ENCODE peak calls at places on chromosomes 13 and 19, in four cellular contexts. One of them, this sample, is unnamed.

GRCh38 chr13:108155185-108156106 is 59.9 kb downstream of the LIG4 start:
- DNase-seq in osteocyte: no peak
- DNase-seq in colonic mucosa: peak
- DNase-seq in fibroblast of lung: peak
- DNase-seq in this sample: peak

GRCh38 chr19:56105090-56105701 is 15.9 kb downstream of the ZNF787 start:
- DNase-seq in colonic mucosa: peak
- DNase-seq in fibroblast of lung: peak
- DNase-seq in osteocyte: no peak
- DNase-seq in this sample: no peak

GRCh38 chr13:40609972-40610726 is 56.3 kb downstream of the FOXO1 start:
- DNase-seq in fibroblast of lung: no peak
- DNase-seq in colonic mucosa: no peak
- DNase-seq in osteocyte: no peak
- DNase-seq in this sample: no peak

GRCh38 chr13:40539954-40540706 is 126.3 kb downstream of the FOXO1 start:
- DNase-seq in fibroblast of lung: peak
- DNase-seq in osteocyte: no peak
- DNase-seq in colonic mucosa: no peak
- DNase-seq in this sample: peak

GRCh38 chr19:51710163-51710562 is 13.6 kb downstream of the HAS1 start:
- DNase-seq in colonic mucosa: no peak
- DNase-seq in fibroblast of lung: no peak
- DNase-seq in osteocyte: no peak
- DNase-seq in this sample: peak

GRCh38 chr13:39374741-39375189 is 228.2 kb downstream of the LHFPL6 start:
- DNase-seq in osteocyte: no peak
- DNase-seq in colonic mucosa: no peak
- DNase-seq in fibroblast of lung: no peak
- DNase-seq in this sample: peak

GRCh38 chr13:67967031-67967430 is 736.9 kb upstream of the PCDH9 start:
- DNase-seq in colonic mucosa: no peak
- DNase-seq in fibroblast of lung: no peak
- DNase-seq in osteocyte: no peak
- DNase-seq in this sample: no peak

GRCh38 chr19:6481541-6482342 is at the start of gene DENND1C:
- DNase-seq in fibroblast of lung: no peak
- DNase-seq in osteocyte: no peak
- DNase-seq in colonic mucosa: no peak
- DNase-seq in this sample: no peak

GRCh38 chr19:47631681-47632446 is 22.9 kb downstream of the BICRA start:
- DNase-seq in osteocyte: no peak
- DNase-seq in fibroblast of lung: no peak
- DNase-seq in colonic mucosa: no peak
- DNase-seq in this sample: no peak

GRCh38 chr13:71244181-71244580 is 622.8 kb downstream of the DACH1 start:
- DNase-seq in colonic mucosa: no peak
- DNase-seq in osteocyte: no peak
- DNase-seq in fibroblast of lung: no peak
- DNase-seq in this sample: no peak

DNA sequence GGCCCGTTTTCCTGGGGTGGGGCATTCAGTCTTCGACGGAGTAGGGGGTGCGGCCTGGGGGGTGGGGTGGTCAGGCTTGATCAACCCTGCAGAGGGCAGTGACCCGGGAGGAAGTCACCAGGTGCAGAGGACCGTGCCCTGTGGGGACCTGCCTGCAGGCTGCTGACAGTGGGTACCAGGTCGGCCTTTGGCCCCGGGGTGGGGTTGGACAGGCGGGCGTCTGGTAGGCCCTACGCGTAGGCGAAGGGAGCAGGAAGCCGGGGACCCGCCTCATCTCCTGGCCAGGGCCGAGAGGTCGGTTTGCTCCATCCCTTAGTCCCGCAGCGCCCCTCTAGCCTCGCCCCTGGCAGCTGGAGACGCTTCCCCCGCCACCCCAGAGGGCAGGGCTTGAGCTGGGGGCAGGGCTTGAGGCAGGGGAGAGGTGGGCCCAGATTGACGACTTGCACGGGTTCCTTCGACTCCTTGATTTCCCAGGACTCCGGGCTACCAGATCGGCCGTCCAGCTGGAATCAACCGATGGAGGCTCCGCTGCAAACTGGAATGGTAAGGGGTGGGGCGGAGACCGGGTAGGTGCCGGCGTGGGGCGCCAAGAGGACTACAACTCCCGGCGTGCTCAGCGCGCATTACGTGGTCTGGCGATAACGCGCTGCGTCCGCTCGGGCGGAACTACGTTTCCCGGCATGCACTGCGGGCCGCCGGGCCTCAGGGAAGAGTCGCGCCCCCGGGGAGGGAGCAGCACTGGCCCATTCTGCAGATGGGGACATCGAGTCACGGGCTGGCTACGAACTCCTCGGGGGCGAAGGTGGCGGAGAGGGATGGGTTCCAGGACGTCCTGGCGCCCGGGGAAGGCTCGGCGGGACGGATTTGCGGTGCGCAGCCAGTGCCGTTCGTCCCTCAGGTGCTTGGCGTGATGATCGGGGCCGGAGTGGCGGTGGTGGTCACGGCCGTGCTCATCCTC is at the start of gene PNPLA6:
- DNase-seq in colonic mucosa: peak
- DNase-seq in fibroblast of lung: peak
- DNase-seq in osteocyte: peak
- DNase-seq in this sample: peak
- TF ChIP-seq CTCF in colonic mucosa: no peak
- TF ChIP-seq CTCF in fibroblast of lung: no peak
- TF ChIP-seq CTCF in osteocyte: no peak
- TF ChIP-seq CTCF in this sample: no peak

DNA sequence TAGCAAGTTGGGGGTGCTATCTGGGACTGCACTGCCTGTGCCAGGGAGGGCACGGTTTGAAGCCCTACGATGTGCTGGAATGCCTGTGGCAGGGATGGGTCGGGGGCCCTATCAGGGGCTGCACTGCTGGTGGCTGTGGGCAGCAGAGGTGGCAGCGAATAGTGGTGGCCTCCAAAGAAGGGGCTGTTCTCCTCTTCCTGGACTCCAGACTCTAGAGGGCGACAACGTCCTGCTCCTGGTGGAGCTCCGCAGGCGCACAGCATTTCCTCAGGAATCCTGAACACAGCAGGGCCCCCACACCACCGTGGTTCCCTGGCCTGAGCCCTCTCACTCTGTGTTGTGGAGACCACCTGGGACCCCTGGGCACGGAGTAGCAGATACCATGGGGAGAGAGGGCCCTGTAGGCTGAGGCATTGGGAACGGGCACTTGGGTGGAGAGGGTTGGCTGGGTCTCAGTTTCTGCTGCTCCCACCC is 145.6 kb downstream of the TNFRSF19 start:
- DNase-seq in osteocyte: no peak
- DNase-seq in fibroblast of lung: no peak
- DNase-seq in colonic mucosa: no peak
- DNase-seq in this sample: no peak
- TF ChIP-seq CTCF in osteocyte: peak
- TF ChIP-seq CTCF in fibroblast of lung: no peak
- TF ChIP-seq CTCF in colonic mucosa: no peak
- TF ChIP-seq CTCF in this sample: peak

DNA sequence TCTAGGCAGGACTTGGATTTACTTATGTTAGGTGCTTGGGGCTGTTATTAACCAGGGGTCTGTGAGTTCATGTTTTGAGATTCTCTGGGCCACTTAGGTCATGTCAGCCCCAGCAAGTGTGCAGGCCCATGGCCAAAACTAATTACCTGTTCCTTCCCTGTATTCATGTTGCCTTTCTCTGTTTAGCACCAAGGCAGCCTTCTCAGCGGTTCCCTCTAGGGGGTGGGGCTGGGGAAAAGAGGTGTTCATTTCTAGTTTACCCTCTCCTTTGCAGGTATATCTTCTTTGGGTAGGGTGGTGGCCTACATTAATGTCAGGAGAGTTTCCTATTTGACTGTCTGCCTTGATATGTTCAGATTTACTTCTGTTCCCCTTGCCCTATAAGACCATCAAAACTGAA is 61.7 kb downstream of the PDS5B start:
- DNase-seq in colonic mucosa: no peak
- DNase-seq in osteocyte: no peak
- DNase-seq in fibroblast of lung: no peak
- DNase-seq in this sample: no peak
- TF ChIP-seq CTCF in colonic mucosa: no peak
- TF ChIP-seq CTCF in osteocyte: no peak
- TF ChIP-seq CTCF in fibroblast of lung: no peak
- TF ChIP-seq CTCF in this sample: no peak

DNA sequence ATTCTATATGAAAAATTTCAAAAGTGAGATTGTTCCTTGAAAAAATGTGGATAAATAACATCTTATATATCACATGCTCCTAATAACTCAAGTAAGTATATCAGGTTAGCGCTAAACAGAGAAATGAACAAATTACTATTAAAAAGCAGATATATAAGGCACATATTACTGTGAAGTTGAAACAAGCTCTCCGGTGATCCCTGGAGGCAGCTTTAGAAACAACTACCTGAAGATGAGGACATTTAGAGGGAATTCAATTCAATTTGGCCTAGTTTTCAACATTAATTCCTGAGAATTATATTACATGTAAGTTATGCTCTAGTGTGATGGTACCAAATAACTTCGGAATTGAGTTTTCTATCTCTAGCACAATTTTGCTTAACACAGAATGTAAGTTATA is 1373.6 kb upstream of the SPRY2 start:
- DNase-seq in colonic mucosa: no peak
- DNase-seq in osteocyte: no peak
- DNase-seq in fibroblast of lung: no peak
- DNase-seq in this sample: no peak
- TF ChIP-seq CTCF in colonic mucosa: no peak
- TF ChIP-seq CTCF in osteocyte: no peak
- TF ChIP-seq CTCF in fibroblast of lung: no peak
- TF ChIP-seq CTCF in this sample: no peak

DNA sequence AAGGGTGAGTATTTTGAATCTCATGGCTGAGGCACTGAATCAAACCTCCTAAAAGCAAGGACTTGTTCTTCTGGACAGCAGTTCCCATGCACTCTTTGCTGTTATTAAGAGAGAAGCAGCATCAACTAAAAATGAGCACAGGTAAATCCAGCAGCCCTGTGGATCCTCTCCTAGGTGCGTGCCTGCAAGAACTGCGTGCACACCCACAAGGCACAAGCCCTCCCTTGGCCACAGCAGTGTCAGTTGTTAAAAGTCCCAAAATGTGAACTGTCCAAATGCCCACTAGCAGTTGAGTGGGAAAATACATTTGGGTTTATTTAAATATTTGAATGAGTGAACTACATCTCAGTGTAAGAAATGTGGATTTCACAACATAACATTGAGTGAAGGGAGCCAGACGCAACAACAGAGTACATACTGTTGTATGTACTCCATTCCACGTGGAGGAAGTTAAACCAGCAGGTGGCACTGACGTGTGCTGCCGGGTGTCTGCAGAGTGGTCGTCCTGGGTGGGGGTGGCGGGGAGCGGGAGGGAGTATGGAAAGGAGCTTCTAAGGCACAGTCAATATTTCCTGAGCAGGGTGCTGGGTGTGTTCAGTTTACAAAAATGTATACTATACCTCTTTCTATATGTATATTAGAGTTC is 266.4 kb downstream of the NALCN start:
- DNase-seq in osteocyte: no peak
- DNase-seq in colonic mucosa: no peak
- DNase-seq in fibroblast of lung: peak
- DNase-seq in this sample: peak
- TF ChIP-seq CTCF in osteocyte: peak
- TF ChIP-seq CTCF in colonic mucosa: no peak
- TF ChIP-seq CTCF in fibroblast of lung: peak
- TF ChIP-seq CTCF in this sample: peak

GRCh38 chr19:58361900-58362271 is 665 bp downstream of the ZNF497 start:
- DNase-seq in colonic mucosa: no peak
- DNase-seq in fibroblast of lung: no peak
- DNase-seq in osteocyte: no peak
- DNase-seq in this sample: no peak
- TF ChIP-seq CTCF in colonic mucosa: no peak
- TF ChIP-seq CTCF in fibroblast of lung: no peak
- TF ChIP-seq CTCF in osteocyte: no peak
- TF ChIP-seq CTCF in this sample: no peak

GRCh38 chr13:97809576-97809975 is 143.9 kb upstream of the IPO5 start:
- DNase-seq in osteocyte: no peak
- DNase-seq in colonic mucosa: no peak
- DNase-seq in fibroblast of lung: peak
- DNase-seq in this sample: no peak

DNA sequence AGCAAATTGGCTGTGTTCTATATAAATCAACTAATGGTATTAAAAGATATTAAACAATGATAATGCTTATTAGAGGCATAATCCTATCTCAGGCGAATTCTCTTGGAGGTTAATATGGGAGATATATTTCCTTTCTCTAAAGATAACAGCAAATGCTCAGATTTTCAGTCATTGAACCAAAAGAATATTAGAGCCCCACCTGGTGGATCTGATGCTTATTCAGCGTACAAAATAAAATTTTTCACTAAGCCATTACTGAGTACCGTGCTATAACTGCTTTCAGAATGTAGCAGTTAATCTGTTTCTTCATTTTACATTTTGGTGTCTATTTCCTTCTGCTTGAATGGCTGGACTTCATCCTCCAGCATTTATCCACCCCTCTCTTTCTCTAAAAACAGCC is 143.3 kb upstream of the IPO5 start:
- DNase-seq in osteocyte: no peak
- DNase-seq in colonic mucosa: no peak
- DNase-seq in fibroblast of lung: peak
- DNase-seq in this sample: peak
- TF ChIP-seq CTCF in osteocyte: peak
- TF ChIP-seq CTCF in colonic mucosa: no peak
- TF ChIP-seq CTCF in fibroblast of lung: peak
- TF ChIP-seq CTCF in this sample: peak

GRCh38 chr13:92355213-92355612 is 871.4 kb upstream of the GPC6 start:
- DNase-seq in fibroblast of lung: peak
- DNase-seq in colonic mucosa: peak
- DNase-seq in osteocyte: no peak
- DNase-seq in this sample: no peak
- TF ChIP-seq CTCF in fibroblast of lung: no peak
- TF ChIP-seq CTCF in colonic mucosa: no peak
- TF ChIP-seq CTCF in osteocyte: peak
- TF ChIP-seq CTCF in this sample: no peak

GRCh38 chr19:1491114-1491848 is at the start of gene REEP6:
- DNase-seq in fibroblast of lung: no peak
- DNase-seq in colonic mucosa: no peak
- DNase-seq in osteocyte: no peak
- DNase-seq in this sample: no peak
- TF ChIP-seq CTCF in fibroblast of lung: no peak
- TF ChIP-seq CTCF in colonic mucosa: no peak
- TF ChIP-seq CTCF in osteocyte: no peak
- TF ChIP-seq CTCF in this sample: no peak

DNA sequence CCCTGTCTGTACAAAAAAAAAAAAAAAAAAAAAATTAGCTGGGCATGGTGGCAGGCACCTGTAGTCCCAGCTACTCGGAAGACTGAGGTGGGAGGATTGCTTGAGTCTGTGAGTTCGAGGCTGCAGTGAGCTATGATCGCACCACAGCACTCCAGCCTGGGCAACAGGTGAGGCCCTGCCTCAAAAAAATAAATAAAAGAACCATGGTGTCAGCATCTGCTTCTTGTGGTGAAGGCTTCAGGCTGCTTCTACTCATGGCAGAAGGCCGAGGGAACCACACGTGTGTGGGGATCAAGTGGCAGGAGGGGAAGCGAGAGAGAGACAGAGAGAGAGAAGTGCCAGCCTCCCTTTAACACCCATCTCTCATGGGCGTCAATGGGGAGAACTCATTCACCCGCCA is 13.5 kb downstream of the BCL3 start:
- DNase-seq in osteocyte: no peak
- DNase-seq in colonic mucosa: no peak
- DNase-seq in fibroblast of lung: no peak
- DNase-seq in this sample: no peak
- TF ChIP-seq CTCF in osteocyte: no peak
- TF ChIP-seq CTCF in colonic mucosa: no peak
- TF ChIP-seq CTCF in fibroblast of lung: no peak
- TF ChIP-seq CTCF in this sample: no peak

This sample was measured in HFFc6.